ENCODE peak calls at places on chromosomes 13 and 19, in five cellular contexts. X is naive thymus-derived CD8-positive, alpha-beta T cell; Z is 8988T; D is stimulated activated CD8-positive, alpha-beta memory T cell treated with anti-CD3 and anti-CD28 coated beads, Interleukin-7, amount 100 ng/mL, for 1 hour; Y is skeletal muscle cell. A is an unnamed sample.

GRCh38 chr13:20565120-20565736 is 1.7 kb upstream of the IFT88 start:
- DNase-seq in X (no peak), Z (no peak), D (no peak), Y (no peak), A (no peak)

GRCh38 chr13:44396963-44397580 is 23.4 kb downstream of the SERP2 start:
- DNase-seq in X (no peak), Z (no peak), D (no peak), Y (peak), A (no peak)

GRCh38 chr19:38736413-38737280 is 7.6 kb downstream of the CAPN12 start:
- DNase-seq in X (peak), Z (peak), D (peak), Y (peak), A (peak)

GRCh38 chr13:28705734-28706133 is 13.0 kb downstream of the SLC46A3 start:
- DNase-seq in X (no peak), Z (no peak), D (no peak), Y (no peak), A (no peak)

GRCh38 chr13:40470665-40471064 is 195.8 kb downstream of the FOXO1 start:
- DNase-seq in X (no peak), Z (no peak), D (no peak), Y (no peak), A (no peak)

GRCh38 chr13:20945952-20946383 is 43.4 kb upstream of the XPO4 start:
- DNase-seq in X (no peak), Z (no peak), D (no peak), Y (no peak), A (no peak)

GRCh38 chr13:20960663-20961309 is 58.2 kb upstream of the XPO4 start:
- DNase-seq in X (no peak), Z (no peak), D (no peak), Y (no peak), A (no peak)

GRCh38 chr13:73429691-73430090 is 370.9 kb downstream of the KLF5 start:
- DNase-seq in X (no peak), Z (no peak), D (no peak), Y (no peak), A (no peak)

GRCh38 chr13:23946900-23947299 is 49.6 kb upstream of the C1QTNF9B start:
- DNase-seq in X (no peak), Z (no peak), D (no peak), Y (no peak), A (no peak)

GRCh38 chr13:109139346-109139745 is 509.9 kb downstream of the MYO16 start:
- DNase-seq in X (no peak), Z (no peak), D (no peak), Y (no peak), A (no peak)

GRCh38 chr19:3683866-3684816 is 16.1 kb downstream of the PIP5K1C start:
- DNase-seq in X (no peak), Z (no peak), D (no peak), Y (peak), A (peak)

GRCh38 chr19:17234911-17235617 is 9.0 kb downstream of the OCEL1 start:
- DNase-seq in X (peak), Z (peak), D (no peak), Y (no peak), A (peak)

GRCh38 chr19:53982056-53982455 is 9.4 kb upstream of the CACNG6 start:
- DNase-seq in X (no peak), Z (peak), D (no peak), Y (no peak), A (peak)

GRCh38 chr19:19399733-19400438 is 5.6 kb upstream of the GATAD2A start:
- DNase-seq in X (no peak), Z (no peak), D (no peak), Y (no peak), A (peak)

GRCh38 chr19:29672319-29672932 is 7.2 kb downstream of the PLEKHF1 start:
- DNase-seq in X (peak), Z (no peak), D (no peak), Y (no peak), A (no peak)

GRCh38 chr13:32125746-32126145 is 94.2 kb downstream of the FRY start:
- DNase-seq in X (no peak), Z (no peak), D (no peak), Y (no peak), A (no peak)

GRCh38 chr19:2209408-2209807 is 26.7 kb downstream of the PLEKHJ1 start:
- DNase-seq in X (no peak), Z (no peak), D (no peak), Y (no peak), A (no peak)

GRCh38 chr19:50628146-50628545 is 11.5 kb downstream of the SYT3 start:
- DNase-seq in X (no peak), Z (no peak), D (no peak), Y (no peak), A (no peak)

GRCh38 chr19:16457195-16457953 is 14.4 kb downstream of the EPS15L1 start:
- DNase-seq in X (no peak), Z (no peak), D (no peak), Y (peak), A (peak)

GRCh38 chr13:80371840-80372509 is 31.0 kb upstream of the SPRY2 start:
- DNase-seq in X (no peak), Z (no peak), D (no peak), Y (no peak), A (no peak)

GRCh38 chr13:64997438-64997837 is 2232.7 kb downstream of the PCDH9 start:
- DNase-seq in X (no peak), Z (no peak), D (no peak), Y (no peak), A (no peak)

GRCh38 chr13:100363874-100364273 is 224.7 kb downstream of the GGACT start:
- DNase-seq in X (no peak), Z (no peak), D (no peak), Y (no peak), A (peak)

GRCh38 chr19:6249296-6249695 is 30.5 kb downstream of the MLLT1 start:
- DNase-seq in X (no peak), Z (no peak), D (no peak), Y (no peak), A (no peak)

GRCh38 chr19:18436651-18437478 is 1.1 kb downstream of the ISYNA1 start:
- DNase-seq in X (peak), Z (peak), D (peak), Y (peak), A (peak)

GRCh38 chr13:60396783-60397692 is at the start of gene TDRD3:
- DNase-seq in X (peak), Z (peak), D (peak), Y (peak), A (peak)

GRCh38 chr19:21841081-21841783 is 5.2 kb upstream of the ZNF43 start:
- DNase-seq in X (no peak), Z (no peak), D (no peak), Y (no peak), A (no peak)

GRCh38 chr13:84430015-84430414 is 547.7 kb upstream of the SLITRK1 start:
- DNase-seq in X (no peak), Z (no peak), D (no peak), Y (no peak), A (no peak)

GRCh38 chr13:20518652-20519051 is 7.0 kb downstream of the CRYL1 start:
- DNase-seq in X (no peak), Z (no peak), D (no peak), Y (no peak), A (no peak)

GRCh38 chr19:18700501-18701249 is 17.2 kb downstream of the CRTC1 start:
- DNase-seq in X (peak), Z (peak), D (peak), Y (no peak), A (peak)

GRCh38 chr19:46660601-46661019 is 372 bp downstream of the DACT3 start:
- DNase-seq in X (no peak), Z (no peak), D (no peak), Y (no peak), A (no peak)

GRCh38 chr19:33861950-33862349 is 65.3 kb downstream of the KCTD15 start:
- DNase-seq in X (no peak), Z (no peak), D (no peak), Y (no peak), A (no peak)

GRCh38 chr19:45177817-45178261 is at the start of gene TRAPPC6A:
- DNase-seq in X (no peak), Z (no peak), D (no peak), Y (no peak), A (peak)

A was measured in Daoy.